ENCODE peak calls at places on chromosomes 7 and 10, in six cellular contexts. T is AG09319, O is skeletal muscle cell, Y is smooth muscle cell of the brain vasculature, J is left lobe of liver, E is M059J. P is an unnamed sample.

GRCh38 chr10:49118450-49118849 is 3.1 kb upstream of the VSTM4 start:
- DNase-seq in Y (no peak), J (no peak), O (no peak), T (no peak), E (no peak), P (no peak)

GRCh38 chr7:45193868-45194267 is 36.3 kb downstream of the RAMP3 start:
- DNase-seq in O (no peak), E (no peak), J (no peak), Y (no peak), T (no peak), P (no peak)

GRCh38 chr10:53904506-53905241 is 896.4 kb downstream of the PCDH15 start:
- DNase-seq in E (no peak), O (no peak), J (no peak), Y (no peak), T (no peak), P (no peak)

GRCh38 chr7:112204072-112204775 is 2.0 kb downstream of the DOCK4 start:
- DNase-seq in O (no peak), J (no peak), E (peak), T (no peak), Y (no peak), P (no peak)

GRCh38 chr7:80533287-80533686 is 21.4 kb upstream of the GNAT3 start:
- DNase-seq in O (no peak), J (no peak), E (peak), Y (no peak), T (no peak), P (no peak)

GRCh38 chr7:77327067-77327931 is 88.8 kb downstream of the GSAP start:
- DNase-seq in T (peak), Y (no peak), E (peak), J (no peak), O (peak), P (no peak)

GRCh38 chr10:60147576-60148265 is 241.4 kb upstream of the CCDC6 start:
- DNase-seq in O (no peak), T (no peak), J (no peak), Y (no peak), E (no peak), P (no peak)

GRCh38 chr7:7595451-7595850 is 28.8 kb downstream of the MIOS start:
- DNase-seq in O (no peak), T (no peak), Y (peak), J (no peak), E (peak), P (peak)

GRCh38 chr10:51895209-51895608 is 195.8 kb upstream of the CSTF2T start:
- DNase-seq in O (peak), E (no peak), T (peak), Y (no peak), J (no peak), P (peak)

GRCh38 chr10:60573342-60573741 is 183.7 kb upstream of the ANK3 start:
- DNase-seq in O (peak), Y (no peak), T (no peak), J (no peak), E (no peak), P (no peak)

GRCh38 chr7:154892459-154892858 is 110.5 kb downstream of the PAXIP1 start:
- DNase-seq in Y (no peak), E (no peak), O (no peak), T (no peak), J (no peak), P (no peak)

GRCh38 chr7:139095194-139095659 is 14.3 kb downstream of the ZC3HAV1 start:
- DNase-seq in O (no peak), E (no peak), J (no peak), Y (no peak), T (no peak), P (no peak)

GRCh38 chr10:80108576-80109239 is 23.8 kb upstream of the PLAC9 start:
- DNase-seq in O (no peak), E (no peak), J (no peak), T (no peak), Y (no peak), P (no peak)

GRCh38 chr10:70255329-70256299 is 22.4 kb upstream of the PPA1 start:
- DNase-seq in J (no peak), Y (no peak), O (no peak), E (peak), T (no peak), P (no peak)

GRCh38 chr7:13166801-13167200 is 479.4 kb downstream of the ARL4A start:
- DNase-seq in E (no peak), T (no peak), O (no peak), J (no peak), Y (no peak), P (no peak)

GRCh38 chr10:50216894-50217293 is 34.4 kb downstream of the ASAH2 start:
- DNase-seq in J (no peak), Y (peak), O (peak), T (no peak), E (peak), P (peak)